ENCODE peak calls at places on chromosomes 11 and 22, in eight cellular contexts. One of them, this sample, is unnamed.
A peak's percentile ranks its signal among the peaks of the same experiment; 100 is the strongest.

GRCh38 chr22:42443240-42444059 is 11.2 kb upstream of the NFAM1 start:
- DNase-seq in ovary: no peak
- DNase-seq in CD8-positive, alpha-beta T cell: no peak
- DNase-seq in HCT116: no peak
- DNase-seq in endodermal cell: no peak
- DNase-seq in IMR-90: no peak
- DNase-seq in left ventricle myocardium inferior: no peak
- DNase-seq in suprapubic skin: no peak
- DNase-seq in this sample: no peak

GRCh38 chr11:115360186-115360824 is 143.9 kb downstream of the CADM1 start:
- DNase-seq in ovary: no peak
- DNase-seq in CD8-positive, alpha-beta T cell: no peak
- DNase-seq in HCT116: no peak
- DNase-seq in endodermal cell: no peak
- DNase-seq in IMR-90: peak; percentile 50
- DNase-seq in left ventricle myocardium inferior: no peak
- DNase-seq in suprapubic skin: no peak
- DNase-seq in this sample: no peak

GRCh38 chr11:102457865-102458264 is 5.3 kb upstream of the TMEM123 start:
- DNase-seq in ovary: no peak
- DNase-seq in CD8-positive, alpha-beta T cell: no peak
- DNase-seq in HCT116: no peak
- DNase-seq in endodermal cell: no peak
- DNase-seq in IMR-90: no peak
- DNase-seq in left ventricle myocardium inferior: no peak
- DNase-seq in suprapubic skin: no peak
- DNase-seq in this sample: no peak

GRCh38 chr11:26983645-26984044 is 10.3 kb upstream of the FIBIN start:
- DNase-seq in ovary: no peak
- DNase-seq in CD8-positive, alpha-beta T cell: no peak
- DNase-seq in HCT116: no peak
- DNase-seq in endodermal cell: peak; percentile 62
- DNase-seq in IMR-90: no peak
- DNase-seq in left ventricle myocardium inferior: no peak
- DNase-seq in suprapubic skin: no peak
- DNase-seq in this sample: no peak

GRCh38 chr11:104934594-104934993 is 33.8 kb downstream of the CASP4 start:
- DNase-seq in ovary: no peak
- DNase-seq in CD8-positive, alpha-beta T cell: no peak
- DNase-seq in HCT116: no peak
- DNase-seq in endodermal cell: no peak
- DNase-seq in IMR-90: no peak
- DNase-seq in left ventricle myocardium inferior: no peak
- DNase-seq in suprapubic skin: no peak
- DNase-seq in this sample: no peak

GRCh38 chr11:130646881-130647280 is 198.4 kb downstream of the ADAMTS15 start:
- DNase-seq in ovary: no peak
- DNase-seq in CD8-positive, alpha-beta T cell: no peak
- DNase-seq in HCT116: no peak
- DNase-seq in endodermal cell: no peak
- DNase-seq in IMR-90: no peak
- DNase-seq in left ventricle myocardium inferior: no peak
- DNase-seq in suprapubic skin: no peak
- DNase-seq in this sample: no peak

GRCh38 chr22:17913705-17914282 is 110.6 kb downstream of the MICAL3 start:
- DNase-seq in ovary: no peak
- DNase-seq in CD8-positive, alpha-beta T cell: no peak
- DNase-seq in HCT116: no peak
- DNase-seq in endodermal cell: no peak
- DNase-seq in IMR-90: peak; percentile 58
- DNase-seq in left ventricle myocardium inferior: no peak
- DNase-seq in suprapubic skin: no peak
- DNase-seq in this sample: no peak

GRCh38 chr11:123286255-123286654 is 91.2 kb upstream of the CLMP start:
- DNase-seq in ovary: no peak
- DNase-seq in CD8-positive, alpha-beta T cell: no peak
- DNase-seq in HCT116: no peak
- DNase-seq in endodermal cell: no peak
- DNase-seq in IMR-90: no peak
- DNase-seq in left ventricle myocardium inferior: no peak
- DNase-seq in suprapubic skin: no peak
- DNase-seq in this sample: no peak

GRCh38 chr11:35949242-35949641 is 5.4 kb downstream of the LDLRAD3 start:
- DNase-seq in ovary: no peak
- DNase-seq in CD8-positive, alpha-beta T cell: no peak
- DNase-seq in HCT116: no peak
- DNase-seq in endodermal cell: no peak
- DNase-seq in IMR-90: no peak
- DNase-seq in left ventricle myocardium inferior: no peak
- DNase-seq in suprapubic skin: no peak
- DNase-seq in this sample: no peak

GRCh38 chr11:75777461-75778110 is 9.0 kb downstream of the DGAT2 start:
- DNase-seq in ovary: no peak
- DNase-seq in CD8-positive, alpha-beta T cell: no peak
- DNase-seq in HCT116: no peak
- DNase-seq in endodermal cell: no peak
- DNase-seq in IMR-90: no peak
- DNase-seq in left ventricle myocardium inferior: no peak
- DNase-seq in suprapubic skin: no peak
- DNase-seq in this sample: no peak

GRCh38 chr11:65898656-65899355 is 1.4 kb downstream of the FOSL1 start:
- DNase-seq in ovary: no peak
- DNase-seq in CD8-positive, alpha-beta T cell: no peak
- DNase-seq in HCT116: no peak
- DNase-seq in endodermal cell: no peak
- DNase-seq in IMR-90: no peak
- DNase-seq in left ventricle myocardium inferior: no peak
- DNase-seq in suprapubic skin: no peak
- DNase-seq in this sample: no peak

GRCh38 chr11:30018443-30018842 is 1.6 kb upstream of the KCNA4 start:
- DNase-seq in ovary: no peak
- DNase-seq in CD8-positive, alpha-beta T cell: no peak
- DNase-seq in HCT116: no peak
- DNase-seq in endodermal cell: no peak
- DNase-seq in IMR-90: no peak
- DNase-seq in left ventricle myocardium inferior: no peak
- DNase-seq in suprapubic skin: no peak
- DNase-seq in this sample: no peak

GRCh38 chr11:44566559-44566949 is 1.1 kb downstream of the CD82 start:
- DNase-seq in ovary: no peak
- DNase-seq in CD8-positive, alpha-beta T cell: no peak
- DNase-seq in HCT116: no peak
- DNase-seq in endodermal cell: peak; percentile 45
- DNase-seq in IMR-90: no peak
- DNase-seq in left ventricle myocardium inferior: no peak
- DNase-seq in suprapubic skin: no peak
- DNase-seq in this sample: no peak

GRCh38 chr11:70481625-70482528 is 83.5 kb downstream of the CTTN start:
- DNase-seq in ovary: no peak
- DNase-seq in CD8-positive, alpha-beta T cell: no peak
- DNase-seq in HCT116: peak; percentile 86
- DNase-seq in endodermal cell: no peak
- DNase-seq in IMR-90: peak; percentile 63
- DNase-seq in left ventricle myocardium inferior: peak; percentile 48
- DNase-seq in suprapubic skin: no peak
- DNase-seq in this sample: no peak

GRCh38 chr11:15127341-15127740 is 12.6 kb downstream of the INSC start:
- DNase-seq in ovary: no peak
- DNase-seq in CD8-positive, alpha-beta T cell: no peak
- DNase-seq in HCT116: no peak
- DNase-seq in endodermal cell: no peak
- DNase-seq in IMR-90: peak; percentile 81
- DNase-seq in left ventricle myocardium inferior: no peak
- DNase-seq in suprapubic skin: no peak
- DNase-seq in this sample: no peak

GRCh38 chr11:58616594-58616993 is 5.9 kb upstream of the CNTF start:
- DNase-seq in ovary: peak; percentile 60
- DNase-seq in CD8-positive, alpha-beta T cell: no peak
- DNase-seq in HCT116: no peak
- DNase-seq in endodermal cell: no peak
- DNase-seq in IMR-90: peak; percentile 95
- DNase-seq in left ventricle myocardium inferior: peak; percentile 35
- DNase-seq in suprapubic skin: no peak
- DNase-seq in this sample: no peak

GRCh38 chr22:41201146-41201545 is 4.0 kb upstream of the L3MBTL2 start:
- DNase-seq in ovary: no peak
- DNase-seq in CD8-positive, alpha-beta T cell: no peak
- DNase-seq in HCT116: no peak
- DNase-seq in endodermal cell: no peak
- DNase-seq in IMR-90: no peak
- DNase-seq in left ventricle myocardium inferior: no peak
- DNase-seq in suprapubic skin: no peak
- DNase-seq in this sample: no peak

GRCh38 chr11:132874638-132875037 is 657.7 kb downstream of the OPCML start:
- DNase-seq in ovary: no peak
- DNase-seq in CD8-positive, alpha-beta T cell: no peak
- DNase-seq in HCT116: no peak
- DNase-seq in endodermal cell: no peak
- DNase-seq in IMR-90: peak; percentile 95
- DNase-seq in left ventricle myocardium inferior: no peak
- DNase-seq in suprapubic skin: no peak
- DNase-seq in this sample: no peak

GRCh38 chr11:35983965-35984364 is 40.1 kb downstream of the LDLRAD3 start:
- DNase-seq in ovary: no peak
- DNase-seq in CD8-positive, alpha-beta T cell: no peak
- DNase-seq in HCT116: no peak
- DNase-seq in endodermal cell: no peak
- DNase-seq in IMR-90: no peak
- DNase-seq in left ventricle myocardium inferior: no peak
- DNase-seq in suprapubic skin: no peak
- DNase-seq in this sample: no peak

GRCh38 chr11:78164471-78164870 is 24.0 kb downstream of the KCTD21 start:
- DNase-seq in ovary: no peak
- DNase-seq in CD8-positive, alpha-beta T cell: no peak
- DNase-seq in HCT116: no peak
- DNase-seq in endodermal cell: no peak
- DNase-seq in IMR-90: no peak
- DNase-seq in left ventricle myocardium inferior: no peak
- DNase-seq in suprapubic skin: no peak
- DNase-seq in this sample: no peak

GRCh38 chr11:78166832-78167469 is 21.5 kb downstream of the KCTD21 start:
- DNase-seq in ovary: peak; percentile 24
- DNase-seq in CD8-positive, alpha-beta T cell: no peak
- DNase-seq in HCT116: no peak
- DNase-seq in endodermal cell: no peak
- DNase-seq in IMR-90: no peak
- DNase-seq in left ventricle myocardium inferior: no peak
- DNase-seq in suprapubic skin: no peak
- DNase-seq in this sample: no peak

GRCh38 chr11:78161937-78162336 is 22.5 kb upstream of the ALG8 start:
- DNase-seq in ovary: peak; percentile 80
- DNase-seq in CD8-positive, alpha-beta T cell: no peak
- DNase-seq in HCT116: no peak
- DNase-seq in endodermal cell: no peak
- DNase-seq in IMR-90: peak; percentile 42
- DNase-seq in left ventricle myocardium inferior: peak; percentile 38
- DNase-seq in suprapubic skin: no peak
- DNase-seq in this sample: no peak

GRCh38 chr11:78161346-78161745 is 21.9 kb upstream of the ALG8 start:
- DNase-seq in ovary: peak; percentile 25
- DNase-seq in CD8-positive, alpha-beta T cell: no peak
- DNase-seq in HCT116: no peak
- DNase-seq in endodermal cell: no peak
- DNase-seq in IMR-90: no peak
- DNase-seq in left ventricle myocardium inferior: no peak
- DNase-seq in suprapubic skin: no peak
- DNase-seq in this sample: no peak

DNA sequence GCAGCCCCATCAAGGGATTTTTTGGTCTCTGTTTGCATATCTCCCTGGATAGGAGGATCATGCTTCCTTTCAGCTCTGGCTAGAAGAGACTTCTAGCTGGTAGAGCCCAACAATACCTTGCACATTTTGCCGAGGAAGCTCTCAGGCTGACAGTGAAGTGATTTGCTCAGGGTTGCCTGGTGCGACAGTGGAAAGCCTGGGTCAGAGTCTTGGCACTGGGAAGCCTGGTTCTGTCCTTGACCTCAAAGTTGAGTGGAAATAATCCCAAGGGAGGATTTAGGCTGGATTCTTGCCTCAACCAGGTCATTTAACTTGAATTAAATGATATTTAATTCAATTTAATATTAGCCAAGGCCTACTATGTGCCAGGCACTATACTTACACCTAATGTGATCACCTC is 24.4 kb upstream of the ALG8 start:
- DNase-seq in ovary: peak; percentile 41
- DNase-seq in CD8-positive, alpha-beta T cell: no peak
- DNase-seq in HCT116: no peak
- DNase-seq in endodermal cell: no peak
- DNase-seq in IMR-90: no peak
- DNase-seq in left ventricle myocardium inferior: no peak
- DNase-seq in suprapubic skin: no peak
- DNase-seq in this sample: no peak
- H3K27ac ChIP-seq in ovary: peak overlapping the region; percentile 16
- H3K27ac ChIP-seq in CD8-positive, alpha-beta T cell: no peak overlapping the region
- H3K27ac ChIP-seq in HCT116: no peak overlapping the region
- H3K27ac ChIP-seq in endodermal cell: no peak overlapping the region
- H3K27ac ChIP-seq in IMR-90: no peak overlapping the region
- H3K27ac ChIP-seq in left ventricle myocardium inferior: peak overlapping the region; percentile 58
- H3K27ac ChIP-seq in suprapubic skin: no peak overlapping the region
- H3K27ac ChIP-seq in this sample: no peak overlapping the region

GRCh38 chr22:50190182-50190951 is 4.7 kb downstream of the TRABD start:
- DNase-seq in ovary: peak; percentile 73
- DNase-seq in CD8-positive, alpha-beta T cell: peak; percentile 89
- DNase-seq in HCT116: peak; percentile 60
- DNase-seq in endodermal cell: peak; percentile 92
- DNase-seq in IMR-90: no peak
- DNase-seq in left ventricle myocardium inferior: peak; percentile 84
- DNase-seq in suprapubic skin: peak; percentile 91
- DNase-seq in this sample: peak; percentile 69
- TF ChIP-seq CTCF in ovary: no peak
- TF ChIP-seq CTCF in CD8-positive, alpha-beta T cell: peak; percentile 42
- TF ChIP-seq CTCF in HCT116: no peak
- TF ChIP-seq CTCF in endodermal cell: peak; percentile 65
- TF ChIP-seq CTCF in IMR-90: peak; percentile 24
- TF ChIP-seq CTCF in left ventricle myocardium inferior: peak; percentile 45
- TF ChIP-seq CTCF in suprapubic skin: peak; percentile 26
- TF ChIP-seq CTCF in this sample: peak; percentile 70

GRCh38 chr11:1305558-1306056 is 3.8 kb downstream of the TOLLIP start:
- DNase-seq in ovary: no peak
- DNase-seq in CD8-positive, alpha-beta T cell: peak; percentile 47
- DNase-seq in HCT116: no peak
- DNase-seq in endodermal cell: peak; percentile 38
- DNase-seq in IMR-90: no peak
- DNase-seq in left ventricle myocardium inferior: no peak
- DNase-seq in suprapubic skin: peak; percentile 63
- DNase-seq in this sample: no peak
- H3K27ac ChIP-seq in ovary: no peak overlapping the region
- H3K27ac ChIP-seq in CD8-positive, alpha-beta T cell: no peak overlapping the region
- H3K27ac ChIP-seq in HCT116: no peak overlapping the region
- H3K27ac ChIP-seq in endodermal cell: no peak overlapping the region
- H3K27ac ChIP-seq in IMR-90: no peak overlapping the region
- H3K27ac ChIP-seq in left ventricle myocardium inferior: no peak overlapping the region
- H3K27ac ChIP-seq in suprapubic skin: no peak overlapping the region
- H3K27ac ChIP-seq in this sample: no peak overlapping the region

DNA sequence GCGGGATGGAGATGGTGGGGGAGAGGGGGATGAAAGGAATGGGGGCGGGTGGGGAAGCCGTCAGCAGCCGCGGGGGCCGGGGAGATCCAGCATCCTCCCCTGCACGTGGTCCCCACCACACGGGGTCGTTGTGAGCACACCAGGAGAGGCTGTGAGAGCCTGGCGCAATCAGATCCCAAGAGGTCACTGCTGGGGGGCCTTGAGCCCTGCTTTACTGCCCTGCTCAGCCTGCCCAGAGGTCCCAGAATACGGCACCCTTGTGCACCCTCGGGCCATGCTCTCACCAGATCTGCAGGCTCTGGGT is 7.4 kb downstream of the CABP7 start:
- DNase-seq in ovary: peak; percentile 36
- DNase-seq in CD8-positive, alpha-beta T cell: no peak
- DNase-seq in HCT116: no peak
- DNase-seq in endodermal cell: peak; percentile 92
- DNase-seq in IMR-90: peak; percentile 32
- DNase-seq in left ventricle myocardium inferior: peak; percentile 37
- DNase-seq in suprapubic skin: no peak
- DNase-seq in this sample: no peak
- TF ChIP-seq CTCF in ovary: no peak
- TF ChIP-seq CTCF in CD8-positive, alpha-beta T cell: no peak
- TF ChIP-seq CTCF in HCT116: peak; percentile 27
- TF ChIP-seq CTCF in endodermal cell: peak; percentile 77
- TF ChIP-seq CTCF in IMR-90: peak; percentile 41
- TF ChIP-seq CTCF in left ventricle myocardium inferior: peak; percentile 57
- TF ChIP-seq CTCF in suprapubic skin: peak; percentile 21
- TF ChIP-seq CTCF in this sample: no peak

This sample was measured in CD4-positive, alpha-beta T cell.